ENCODE peak calls at places on chromosomes 12 and 14, in seven cellular contexts. C, F, G, M, V, Y and W are unnamed samples.

GRCh38 chr12:87953257-87953860 is 75.8 kb downstream of the C12orf50 start:
- DNase-seq in C (peak), F (peak), G (no peak), M (peak), V (peak), Y (peak), W (peak)

GRCh38 chr14:75417674-75418073 is 10.1 kb upstream of the JDP2 start:
- DNase-seq in C (no peak), F (no peak), G (no peak), M (no peak), V (no peak), Y (peak), W (no peak)

GRCh38 chr12:49057888-49058287 is 2.7 kb downstream of the KMT2D start:
- DNase-seq in C (no peak), F (no peak), G (no peak), M (no peak), V (no peak), Y (peak), W (no peak)

GRCh38 chr12:58966939-58967338 is 46.6 kb upstream of the LRIG3 start:
- DNase-seq in C (no peak), F (peak), G (no peak), M (no peak), V (no peak), Y (no peak), W (no peak)

GRCh38 chr12:109744026-109744425 is 30.4 kb downstream of the FAM222A start:
- DNase-seq in C (no peak), F (no peak), G (no peak), M (no peak), V (no peak), Y (no peak), W (peak)

GRCh38 chr12:80701388-80701787 is 6.0 kb upstream of the MYF6 start:
- DNase-seq in C (no peak), F (no peak), G (no peak), M (no peak), V (no peak), Y (no peak), W (no peak)

GRCh38 chr14:76564471-76565119 is 188.7 kb downstream of the ESRRB start:
- DNase-seq in C (peak), F (no peak), G (no peak), M (no peak), V (no peak), Y (peak), W (no peak)

GRCh38 chr12:101563197-101563596 is 31.6 kb upstream of the MYBPC1 start:
- DNase-seq in C (no peak), F (no peak), G (no peak), M (no peak), V (no peak), Y (no peak), W (no peak)

GRCh38 chr12:127428420-127428819 is 838.5 kb upstream of the TMEM132C start:
- DNase-seq in C (no peak), F (no peak), G (no peak), M (no peak), V (no peak), Y (no peak), W (no peak)

GRCh38 chr14:64734990-64735389 is 30.8 kb downstream of the PLEKHG3 start:
- DNase-seq in C (no peak), F (no peak), G (no peak), M (no peak), V (no peak), Y (no peak), W (no peak)

GRCh38 chr12:56007892-56008471 is 10.9 kb downstream of the SUOX start:
- DNase-seq in C (no peak), F (peak), G (no peak), M (no peak), V (no peak), Y (no peak), W (no peak)

GRCh38 chr12:57631566-57632368 is 1.2 kb downstream of the B4GALNT1 start:
- DNase-seq in C (no peak), F (peak), G (no peak), M (peak), V (peak), Y (no peak), W (no peak)

GRCh38 chr14:67514203-67514607 is 18.9 kb upstream of the PLEKHH1 start:
- DNase-seq in C (no peak), F (no peak), G (peak), M (no peak), V (no peak), Y (no peak), W (no peak)

GRCh38 chr14:71680733-71681387 is 251.4 kb upstream of the RGS6 start:
- DNase-seq in C (no peak), F (no peak), G (no peak), M (no peak), V (no peak), Y (no peak), W (no peak)

GRCh38 chr12:80778005-80778541 is 61.4 kb downstream of the MYF5 start:
- DNase-seq in C (no peak), F (peak), G (peak), M (peak), V (no peak), Y (peak), W (no peak)

GRCh38 chr12:32603858-32604257 is 75.2 kb upstream of the DNM1L start:
- DNase-seq in C (no peak), F (peak), G (no peak), M (peak), V (no peak), Y (peak), W (no peak)

GRCh38 chr14:104731249-104731924 is 7.4 kb downstream of the ADSS1 start:
- DNase-seq in C (peak), F (no peak), G (no peak), M (no peak), V (no peak), Y (peak), W (no peak)

GRCh38 chr14:61150851-61151250 is 130.3 kb downstream of the TMEM30B start:
- DNase-seq in C (no peak), F (peak), G (no peak), M (no peak), V (no peak), Y (no peak), W (no peak)

GRCh38 chr14:52399886-52400599 is 85.9 kb downstream of the PTGER2 start:
- DNase-seq in C (no peak), F (no peak), G (no peak), M (no peak), V (no peak), Y (peak), W (no peak)
- TF ChIP-seq CTCF in C (no peak), F (no peak), G (no peak), M (no peak), V (no peak), Y (no peak), W (peak)

GRCh38 chr12:28759334-28759733 is 389.7 kb upstream of the FAR2 start:
- DNase-seq in C (no peak), F (peak), G (no peak), M (no peak), V (no peak), Y (peak), W (no peak)
- TF ChIP-seq CTCF in C (no peak), F (no peak), G (no peak), M (no peak), V (no peak), Y (no peak), W (no peak)

GRCh38 chr14:78673845-78674244 is 503.7 kb downstream of the NRXN3 start:
- DNase-seq in C (no peak), F (no peak), G (no peak), M (no peak), V (no peak), Y (no peak), W (no peak)
- TF ChIP-seq CTCF in C (peak), F (no peak), G (no peak), M (no peak), V (no peak), Y (peak), W (no peak)

GRCh38 chr14:89304972-89305703 is 111.9 kb downstream of the FOXN3 start:
- DNase-seq in C (peak), F (peak), G (no peak), M (peak), V (no peak), Y (peak), W (no peak)
- TF ChIP-seq CTCF in C (no peak), F (no peak), G (no peak), M (no peak), V (no peak), Y (no peak), W (no peak)

DNA sequence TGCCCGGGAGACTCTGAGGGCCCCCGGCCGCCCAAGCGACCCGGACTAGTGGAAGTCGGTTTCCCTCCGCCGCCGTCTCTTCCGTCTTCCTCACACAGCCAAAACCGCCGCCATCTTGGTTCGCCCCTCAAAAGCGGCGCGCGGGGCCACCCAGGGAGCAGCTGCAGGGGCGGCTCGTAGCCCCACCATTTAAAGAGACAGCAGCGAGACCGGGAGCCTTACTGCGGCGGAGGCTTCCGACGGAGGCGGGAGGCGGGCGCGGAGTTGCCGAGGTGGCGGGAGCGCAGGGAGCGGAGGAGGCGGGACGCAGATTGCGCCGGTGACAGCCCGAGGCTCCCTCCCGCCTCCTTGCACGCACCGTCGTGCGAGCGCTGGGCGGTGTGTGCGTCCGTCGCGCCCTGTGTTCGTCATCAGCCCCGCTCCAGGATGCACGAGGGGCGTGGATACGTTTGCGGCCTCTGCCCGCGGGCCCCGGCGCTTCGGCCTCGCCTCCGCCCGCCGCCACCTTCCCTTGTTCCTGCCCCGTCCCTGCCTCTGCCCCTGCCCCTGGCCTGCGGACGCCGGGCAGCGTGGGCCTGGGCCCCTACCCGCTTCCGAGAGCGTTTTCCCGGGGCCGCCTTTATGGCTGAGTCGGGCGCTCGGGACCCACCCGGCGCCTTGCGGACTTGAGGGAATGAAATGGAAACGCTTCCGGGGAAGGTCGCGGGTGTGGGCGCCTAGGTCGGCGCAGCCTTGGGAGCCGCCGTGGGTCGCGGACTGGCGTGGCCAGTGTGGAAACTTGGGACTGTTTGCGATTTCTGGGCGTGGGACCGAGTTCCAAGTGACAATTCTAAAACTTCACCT is at the start of gene PPP4R3A:
- DNase-seq in C (peak), F (peak), G (peak), M (peak), V (peak), Y (peak), W (peak)
- TF ChIP-seq CTCF in C (no peak), F (no peak), G (no peak), M (no peak), V (no peak), Y (no peak), W (no peak)